ENCODE peak calls at places on chromosome 16, in nine cellular contexts. D is stimulated activated CD8-positive, alpha-beta memory T cell treated with anti-CD3 and anti-CD28 coated beads, Interleukin-15, amount 100 ng/mL, for 24 hours; L is HFF-Myc; C is H9; A is GM12878; J is skeletal muscle cell; U is esophagus squamous epithelium; G is activated CD8-positive, alpha-beta T cell treated with anti-CD3 and anti-CD28 coated beads, Interleukin-2, amount 10 ng/mL, durations not matched to agents 7 days and 5 days; P is activated CD4-positive, alpha-beta memory T cell treated with anti-CD3 and anti-CD28 coated beads for 36 hours. R is an unnamed sample.

GRCh38 chr16:58025351-58026138 is at the start of gene MMP15:
- DNase-seq in U (peak), G (peak), J (no peak), P (peak), C (peak), D (peak), A (no peak), L (no peak), R (peak)

GRCh38 chr16:75559564-75560372 is 3.7 kb upstream of the TMEM231 start:
- DNase-seq in D (no peak), P (no peak), C (peak), J (peak), G (no peak), U (no peak), A (no peak), L (peak), R (no peak)

GRCh38 chr16:74107795-74108610 is 188.6 kb upstream of the PSMD7 start:
- DNase-seq in P (peak), J (no peak), G (peak), U (no peak), A (peak), C (peak), L (peak), D (no peak), R (peak)

GRCh38 chr16:79754081-79754872 is 153.7 kb upstream of the MAF start:
- DNase-seq in D (no peak), G (no peak), P (no peak), L (no peak), C (no peak), U (no peak), A (no peak), J (no peak), R (no peak)

GRCh38 chr16:7839568-7839967 is 506.9 kb downstream of the RBFOX1 start:
- DNase-seq in P (no peak), G (no peak), C (no peak), A (no peak), D (no peak), J (no peak), L (no peak), U (no peak), R (no peak)

GRCh38 chr16:14608111-14608566 is 21.9 kb downstream of the PARN start:
- DNase-seq in J (no peak), U (no peak), G (no peak), D (no peak), L (no peak), C (no peak), P (no peak), A (no peak), R (no peak)

GRCh38 chr16:75257886-75258806 is 6.7 kb upstream of the BCAR1 start:
- DNase-seq in U (no peak), D (no peak), J (no peak), A (no peak), C (no peak), G (no peak), L (no peak), P (no peak), R (no peak)

GRCh38 chr16:86886651-86887050 is 308.3 kb downstream of the FOXL1 start:
- DNase-seq in A (no peak), G (no peak), L (no peak), P (no peak), J (no peak), U (no peak), D (no peak), C (no peak), R (no peak)

GRCh38 chr16:57163842-57164241 is 22.0 kb downstream of the PSME3IP1 start:
- DNase-seq in G (no peak), U (no peak), C (no peak), J (no peak), P (no peak), L (no peak), D (no peak), A (no peak), R (no peak)

GRCh38 chr16:54930034-54930938 is at the start of gene IRX5:
- DNase-seq in P (peak), C (peak), A (no peak), G (peak), L (peak), U (no peak), J (peak), D (no peak), R (peak)

GRCh38 chr16:54783226-54783625 is 147.4 kb upstream of the IRX5 start:
- DNase-seq in J (no peak), P (no peak), A (no peak), G (no peak), D (no peak), L (no peak), C (no peak), U (no peak), R (no peak)

GRCh38 chr16:25040543-25040942 is 25.4 kb upstream of the ARHGAP17 start:
- DNase-seq in L (no peak), J (no peak), P (no peak), A (no peak), D (no peak), C (no peak), G (no peak), U (no peak), R (no peak)

GRCh38 chr16:67529639-67530012 is 997 bp downstream of the RIPOR1 start:
- DNase-seq in L (no peak), D (no peak), U (no peak), C (no peak), A (no peak), G (no peak), P (no peak), J (no peak), R (no peak)

GRCh38 chr16:10971560-10971961 is 27.2 kb downstream of the CLEC16A start:
- DNase-seq in A (no peak), U (no peak), J (peak), D (no peak), P (peak), G (peak), C (peak), L (peak), R (peak)

GRCh38 chr16:64864232-64864803 is 257.5 kb downstream of the CDH11 start:
- DNase-seq in G (no peak), U (no peak), L (peak), J (peak), A (no peak), D (no peak), P (no peak), C (no peak), R (no peak)

GRCh38 chr16:67260426-67261063 is 11.8 kb downstream of the SLC9A5 start:
- DNase-seq in J (no peak), L (peak), U (no peak), A (no peak), C (peak), G (peak), P (peak), D (no peak), R (no peak)

GRCh38 chr16:65888201-65888600 is 478.3 kb upstream of the CDH5 start:
- DNase-seq in D (no peak), G (no peak), U (no peak), A (no peak), P (no peak), J (no peak), L (no peak), C (no peak), R (no peak)

GRCh38 chr16:47970291-47970931 is 185.4 kb downstream of the ABCC12 start:
- DNase-seq in J (no peak), D (no peak), L (peak), P (no peak), C (no peak), G (no peak), U (no peak), A (no peak), R (no peak)

GRCh38 chr16:49556252-49557069 is 182.9 kb downstream of the C16orf78 start:
- DNase-seq in C (peak), P (no peak), A (no peak), G (no peak), J (peak), D (no peak), U (no peak), L (no peak), R (no peak)

GRCh38 chr16:82583415-82583814 is 43.4 kb upstream of the CDH13 start:
- DNase-seq in U (no peak), G (no peak), C (no peak), L (no peak), D (no peak), A (no peak), J (no peak), P (no peak), R (no peak)

GRCh38 chr16:11503566-11503965 is 83.2 kb downstream of the LITAF start:
- DNase-seq in J (no peak), A (no peak), G (no peak), C (no peak), P (no peak), U (no peak), D (no peak), L (no peak), R (no peak)

GRCh38 chr16:85490971-85491771 is 122.0 kb upstream of the GSE1 start:
- DNase-seq in C (peak), U (no peak), J (no peak), G (peak), D (peak), P (peak), L (no peak), A (no peak), R (no peak)

GRCh38 chr16:85480727-85481101 is 132.4 kb upstream of the GSE1 start:
- DNase-seq in U (no peak), A (no peak), J (no peak), G (no peak), C (no peak), P (no peak), L (no peak), D (no peak), R (no peak)

GRCh38 chr16:57795431-57795878 is 6.8 kb downstream of the KIFC3 start:
- DNase-seq in A (no peak), U (no peak), C (peak), J (no peak), G (peak), L (no peak), D (no peak), P (peak), R (peak)

GRCh38 chr16:22222006-22222405 is 15.9 kb downstream of the EEF2K start:
- DNase-seq in C (no peak), P (no peak), A (no peak), G (no peak), D (no peak), U (no peak), L (no peak), J (no peak), R (no peak)

GRCh38 chr16:15950869-15951268 is 1.5 kb downstream of the ABCC1 start:
- DNase-seq in U (no peak), G (no peak), J (no peak), P (no peak), L (no peak), C (no peak), D (no peak), A (no peak), R (no peak)

GRCh38 chr16:69132424-69133252 is at the start of the genes CHTF8 and UTP4:
- DNase-seq in A (no peak), C (peak), D (peak), J (peak), P (peak), G (peak), U (peak), L (no peak), R (no peak)

GRCh38 chr16:65176603-65177002 is 54.7 kb upstream of the CDH11 start:
- DNase-seq in P (no peak), A (no peak), U (no peak), G (no peak), L (peak), D (no peak), J (peak), C (no peak), R (no peak)